ENCODE peak calls at places on chromosomes 7 and 10, in ten cellular contexts. I, Y, A, V, F, Q, B, S, Z and X are unnamed samples.

GRCh38 chr7:28573751-28574295 is 161.5 kb downstream of the CREB5 start:
- DNase-seq in I (no peak), Y (no peak), A (no peak), V (no peak), F (peak; percentile 25), Q (no peak), B (no peak), S (peak; percentile 53), Z (no peak), X (no peak)

GRCh38 chr10:131119626-131120355 is 191.7 kb downstream of the TCERG1L start:
- DNase-seq in I (no peak), Y (no peak), A (no peak), V (no peak), F (no peak), Q (no peak), B (no peak), S (no peak), Z (no peak), X (no peak)

GRCh38 chr7:129825005-129825553 is 127.7 kb downstream of the UBE2H start:
- DNase-seq in I (peak; percentile 74), Y (no peak), A (peak; percentile 89), V (peak; percentile 91), F (peak; percentile 31), Q (no peak), B (peak; percentile 29), S (no peak), Z (peak; percentile 63), X (peak; percentile 42)

GRCh38 chr10:24848169-24848688 is 104.2 kb downstream of the PRTFDC1 start:
- DNase-seq in I (no peak), Y (no peak), A (no peak), V (no peak), F (peak; percentile 62), Q (no peak), B (no peak), S (no peak), Z (no peak), X (no peak)

GRCh38 chr10:86824151-86824550 is 67.7 kb downstream of the BMPR1A start:
- DNase-seq in I (no peak), Y (no peak), A (no peak), V (no peak), F (no peak), Q (no peak), B (no peak), S (no peak), Z (peak; percentile 55), X (no peak)

GRCh38 chr7:104536956-104537355 is 208.6 kb downstream of the LHFPL3 start:
- DNase-seq in I (no peak), Y (no peak), A (no peak), V (no peak), F (no peak), Q (no peak), B (no peak), S (no peak), Z (no peak), X (no peak)

GRCh38 chr7:144997516-144997915 is 161.7 kb upstream of the TPK1 start:
- DNase-seq in I (no peak), Y (no peak), A (no peak), V (no peak), F (no peak), Q (no peak), B (peak; percentile 50), S (no peak), Z (no peak), X (no peak)

GRCh38 chr7:6271091-6271658 is 1.2 kb downstream of the CYTH3 start:
- DNase-seq in I (peak; percentile 82), Y (peak; percentile 85), A (peak; percentile 80), V (no peak), F (peak; percentile 58), Q (no peak), B (peak; percentile 49), S (peak; percentile 44), Z (peak; percentile 74), X (no peak)

DNA sequence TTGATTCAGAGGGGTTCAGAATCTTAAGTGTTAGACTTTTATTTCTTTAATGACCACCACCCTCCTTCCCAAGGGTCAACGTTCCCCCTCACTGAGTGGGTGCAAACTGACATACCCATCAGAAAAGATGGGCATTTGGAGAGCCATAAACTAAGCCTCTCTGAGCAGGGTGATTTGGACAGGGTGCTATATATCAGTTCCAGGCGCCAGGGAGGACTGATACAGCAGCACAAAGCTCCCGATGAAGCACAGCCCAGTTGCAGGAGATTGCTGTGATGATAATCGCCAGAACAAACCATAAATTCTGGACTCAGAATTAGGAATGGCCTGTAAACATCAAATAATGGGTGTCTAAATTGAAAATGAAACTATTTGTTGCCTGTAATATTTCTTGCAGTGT is 137.7 kb upstream of the LRRTM3 start:
- DNase-seq in I (no peak), Y (no peak), A (no peak), V (no peak), F (no peak), Q (no peak), B (no peak), S (peak; percentile 5), Z (no peak), X (no peak)
- H3K4me3 ChIP-seq in I (no peak overlapping the region), Y (peak overlapping the region; percentile 21), A (no peak overlapping the region), V (no peak overlapping the region), F (peak overlapping the region; percentile 23), Q (no peak overlapping the region), B (no peak overlapping the region), S (peak overlapping the region; percentile 2), Z (no peak overlapping the region), X (no peak overlapping the region)

DNA sequence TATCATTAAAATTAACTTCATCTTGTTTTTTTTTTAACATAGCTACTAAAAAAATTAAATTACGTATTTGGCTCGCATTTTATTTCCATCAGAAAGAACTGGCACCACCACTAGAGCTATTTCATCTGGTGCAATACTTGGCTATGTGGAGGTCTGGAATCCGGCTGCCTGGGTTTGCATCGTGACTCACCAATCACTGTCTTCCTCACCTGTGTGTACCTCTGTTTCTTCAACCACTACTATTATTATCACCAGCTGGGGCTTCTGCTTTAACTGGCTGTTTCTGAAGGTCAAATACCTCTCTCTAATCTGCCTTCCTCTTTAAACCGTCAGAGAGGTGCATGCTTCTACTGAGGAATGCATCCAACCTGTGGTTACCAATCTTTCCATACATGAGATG is 6.5 kb downstream of the WDR91 start:
- DNase-seq in I (no peak), Y (no peak), A (no peak), V (no peak), F (no peak), Q (no peak), B (no peak), S (no peak), Z (no peak), X (no peak)
- TF ChIP-seq CTCF in I (no peak), Y (no peak), A (no peak), V (no peak), F (no peak), Q (no peak), B (no peak), S (no peak), Z (no peak), X (no peak)

DNA sequence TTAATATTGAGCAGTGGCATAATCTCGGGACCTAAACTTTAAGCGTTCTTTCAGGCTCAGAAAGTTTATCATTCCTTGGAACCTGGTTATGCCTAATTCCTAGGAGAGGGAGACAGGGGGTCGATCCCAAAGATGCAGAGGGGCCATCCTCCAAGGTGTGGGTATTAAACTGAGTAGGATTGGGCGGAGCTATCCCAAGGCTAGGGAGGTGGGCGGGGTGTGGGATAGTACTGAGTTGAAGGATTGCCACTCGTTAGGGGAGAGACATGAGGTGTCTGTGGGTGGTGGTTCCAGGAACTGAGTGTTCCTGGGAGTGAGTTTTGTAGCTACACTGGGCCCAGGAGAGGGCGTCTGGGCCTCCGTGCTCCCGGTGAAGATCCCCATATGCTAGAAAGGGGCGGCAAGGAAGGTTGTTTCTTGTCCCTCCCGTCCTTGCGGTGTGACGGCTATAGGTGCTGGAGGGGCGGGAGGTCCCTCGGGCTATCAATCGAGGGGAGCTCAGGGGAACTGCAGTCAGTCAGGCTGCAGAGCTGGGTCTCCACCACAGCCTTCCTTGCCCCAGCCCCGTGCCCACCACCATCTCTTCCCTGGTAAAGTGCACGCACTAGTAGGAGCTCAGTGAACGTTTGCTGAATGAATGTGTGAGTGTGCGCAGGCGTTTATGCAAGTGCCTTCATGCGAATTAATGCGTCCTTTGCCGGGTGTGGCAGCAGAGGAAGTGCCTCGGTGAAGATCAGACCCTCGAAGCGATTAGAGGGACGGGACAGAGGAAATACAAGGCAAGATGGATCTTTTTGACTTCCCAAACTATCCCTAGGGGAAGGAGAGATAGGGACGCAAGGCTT is 3.0 kb upstream of the HMX2 start:
- DNase-seq in I (no peak), Y (no peak), A (no peak), V (no peak), F (no peak), Q (no peak), B (peak; percentile 22), S (no peak), Z (no peak), X (no peak)
- H3K4me3 ChIP-seq in I (no peak overlapping the region), Y (no peak overlapping the region), A (no peak overlapping the region), V (no peak overlapping the region), F (no peak overlapping the region), Q (no peak overlapping the region), B (no peak overlapping the region), S (no peak overlapping the region), Z (no peak overlapping the region), X (no peak overlapping the region)

GRCh38 chr7:131654249-131654558 is 97.8 kb upstream of the PODXL start:
- DNase-seq in I (no peak), Y (no peak), A (no peak), V (no peak), F (no peak), Q (no peak), B (no peak), S (no peak), Z (no peak), X (no peak)

GRCh38 chr7:131655447-131655846 is 99.0 kb upstream of the PODXL start:
- DNase-seq in I (no peak), Y (no peak), A (no peak), V (no peak), F (no peak), Q (no peak), B (no peak), S (no peak), Z (no peak), X (no peak)

GRCh38 chr7:131653418-131654248 is 97.2 kb upstream of the PODXL start:
- DNase-seq in I (no peak), Y (no peak), A (no peak), V (no peak), F (peak; percentile 17), Q (no peak), B (no peak), S (no peak), Z (no peak), X (no peak)

GRCh38 chr7:131655866-131656265 is 99.4 kb upstream of the PODXL start:
- DNase-seq in I (no peak), Y (no peak), A (no peak), V (no peak), F (no peak), Q (no peak), B (no peak), S (no peak), Z (no peak), X (no peak)

DNA sequence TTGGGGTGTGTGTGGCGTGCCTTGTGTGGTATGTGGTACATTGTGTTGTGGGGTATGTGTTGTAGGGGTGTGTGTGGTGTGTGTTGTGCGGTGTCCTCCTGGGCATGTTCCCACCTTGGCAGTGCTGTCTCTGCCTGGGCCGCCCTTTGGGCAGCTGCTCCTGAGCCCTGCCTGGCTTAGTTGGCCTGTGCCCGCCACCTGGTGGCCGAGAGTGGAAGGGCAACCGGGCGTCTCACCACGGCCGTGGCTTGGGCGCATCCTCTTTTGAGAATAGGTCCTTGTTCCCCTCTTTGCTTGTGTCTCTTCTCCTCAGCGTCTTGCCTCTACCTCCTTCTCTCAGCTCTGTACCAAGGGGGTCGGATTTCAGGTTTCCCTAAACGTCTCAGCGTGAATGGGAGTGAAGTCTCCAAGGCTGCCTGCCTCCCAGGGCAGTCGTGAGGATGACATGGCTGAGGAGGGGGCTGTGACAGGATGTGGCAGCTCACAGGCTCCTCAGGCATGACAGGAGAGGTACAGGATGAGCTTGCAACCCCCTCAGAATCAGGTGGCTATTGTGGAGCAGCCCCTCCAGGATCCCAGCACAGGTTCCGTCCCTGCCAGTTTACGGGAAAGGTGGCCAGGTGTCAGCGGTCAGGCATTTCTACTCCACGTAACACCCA is 98.4 kb upstream of the PODXL start:
- DNase-seq in I (peak; percentile 87), Y (peak; percentile 81), A (peak; percentile 95), V (peak; percentile 68), F (peak; percentile 81), Q (peak; percentile 45), B (peak; percentile 80), S (peak; percentile 91), Z (peak; percentile 92), X (peak; percentile 43)
- TF ChIP-seq CTCF in I (peak; percentile 89), Y (peak; percentile 78), A (peak; percentile 90), V (peak; percentile 87), F (peak; percentile 97), Q (peak; percentile 92), B (peak; percentile 93), S (peak; percentile 92), Z (peak; percentile 91), X (peak; percentile 99)